ENCODE peak calls at places on chromosomes 3 and 15, in nine cellular contexts. K is H1, D is prostate gland, P is esophagus muscularis mucosa, C is breast epithelium, O is ovary, R is stomach, T is body of pancreas, G is right lobe of liver. W is an unnamed sample. For H3K4me1, the result is how much of the 10 kb centered on the place peaks cover.

GRCh38 chr3:116517308-116517707 is 72.0 kb upstream of the LSAMP start:
- DNase-seq in R (no peak), O (no peak), D (no peak), K (no peak), C (no peak), T (no peak), P (no peak), G (no peak), W (no peak)

GRCh38 chr3:175399156-175399840 is 540.2 kb downstream of the NAALADL2 start:
- DNase-seq in G (no peak), R (no peak), T (peak), D (no peak), K (no peak), C (no peak), O (no peak), P (no peak), W (no peak)

GRCh38 chr3:172201990-172202318 is 162.6 kb downstream of the FNDC3B start:
- DNase-seq in C (no peak), T (no peak), R (no peak), P (no peak), G (no peak), K (no peak), D (no peak), O (no peak), W (no peak)

GRCh38 chr3:149377408-149378111 is at the start of gene TM4SF1:
- DNase-seq in O (peak), T (peak), C (peak), R (peak), K (no peak), D (peak), G (no peak), P (no peak), W (no peak)

GRCh38 chr15:63502843-63503738 is 1.3 kb upstream of the USP3 start:
- DNase-seq in G (peak), K (no peak), T (peak), D (peak), R (peak), C (peak), P (peak), O (peak), W (peak)

GRCh38 chr3:126344380-126345041 is 12.7 kb downstream of the KLF15 start:
- DNase-seq in D (no peak), T (no peak), K (no peak), O (peak), G (peak), C (peak), R (peak), P (no peak), W (peak)

GRCh38 chr3:196414469-196414868 is 17.8 kb downstream of the UBXN7 start:
- DNase-seq in R (no peak), T (no peak), O (no peak), K (no peak), C (no peak), D (no peak), G (no peak), P (no peak), W (no peak)

GRCh38 chr15:80204231-80204630 is 47.8 kb downstream of the CTXND1 start:
- DNase-seq in C (no peak), R (no peak), K (no peak), T (no peak), G (no peak), P (peak), D (no peak), O (no peak), W (no peak)

GRCh38 chr3:114597012-114597411 is 303.2 kb downstream of the TIGIT start:
- DNase-seq in R (no peak), T (no peak), P (no peak), O (no peak), D (no peak), K (no peak), G (no peak), C (no peak), W (no peak)

GRCh38 chr15:47514251-47514652 is 203.1 kb upstream of the SEMA6D start:
- DNase-seq in G (no peak), O (no peak), D (no peak), R (no peak), T (no peak), P (no peak), C (no peak), K (no peak), W (no peak)

GRCh38 chr15:65066635-65067333 is 1.0 kb downstream of the RASL12 start:
- DNase-seq in O (peak), T (no peak), G (no peak), C (no peak), D (no peak), P (no peak), R (no peak), K (no peak), W (no peak)

GRCh38 chr15:65067645-65068416 is at the start of gene RASL12:
- DNase-seq in D (no peak), P (no peak), T (no peak), R (no peak), G (no peak), O (peak), C (no peak), K (no peak), W (no peak)

GRCh38 chr15:65068436-65068835 is 645 bp upstream of the RASL12 start:
- DNase-seq in R (no peak), G (no peak), T (no peak), O (no peak), P (no peak), K (no peak), C (no peak), D (no peak), W (no peak)

GRCh38 chr15:65066001-65066634 is 1.7 kb downstream of the RASL12 start:
- DNase-seq in G (no peak), P (no peak), C (no peak), O (no peak), T (no peak), K (no peak), D (no peak), R (no peak), W (no peak)

GRCh38 chr15:65067334-65067644 is 502 bp downstream of the RASL12 start:
- DNase-seq in D (no peak), T (no peak), C (no peak), P (no peak), G (no peak), K (no peak), R (no peak), O (no peak), W (no peak)
- H3K4me1 ChIP-seq in D (under half), T (under half), C (under half), P (half or more), G (under half), K (under half), R (half or more), O (under half), W (under half)

GRCh38 chr15:73051402-73051810 is 857 bp upstream of the NEO1 start:
- DNase-seq in D (peak), R (peak), C (peak), O (peak), G (peak), P (no peak), K (no peak), T (peak), W (peak)

GRCh38 chr15:73053398-73053723 is 1.1 kb downstream of the NEO1 start:
- DNase-seq in G (no peak), P (no peak), O (no peak), T (no peak), K (no peak), R (no peak), C (no peak), D (no peak), W (no peak)

GRCh38 chr15:73052679-73053397 is 575 bp downstream of the NEO1 start:
- DNase-seq in P (no peak), R (peak), O (peak), T (peak), G (peak), C (no peak), K (no peak), D (peak), W (peak)

GRCh38 chr15:73050561-73051297 is 1.5 kb upstream of the NEO1 start:
- DNase-seq in K (no peak), R (no peak), P (no peak), C (no peak), T (no peak), O (no peak), D (no peak), G (no peak), W (no peak)

GRCh38 chr15:73051811-73052678 is at the start of gene NEO1:
- DNase-seq in R (peak), K (peak), C (peak), T (peak), O (peak), G (peak), P (peak), D (peak), W (peak)
- TF ChIP-seq POLR2A in R (no peak), K (peak), C (no peak), T (peak), O (peak), G (peak), P (no peak), D (peak), W (no peak)

GRCh38 chr15:101583284-101583683 is 68.9 kb downstream of the TM2D3 start:
- DNase-seq in P (no peak), G (no peak), T (no peak), D (no peak), O (no peak), R (no peak), K (no peak), C (no peak), W (no peak)

GRCh38 chr15:101579766-101580165 is 72.4 kb downstream of the TM2D3 start:
- DNase-seq in O (no peak), P (no peak), C (no peak), R (no peak), K (no peak), G (no peak), T (no peak), D (no peak), W (no peak)

GRCh38 chr15:101578443-101578894 is 73.7 kb downstream of the TM2D3 start:
- DNase-seq in P (peak), T (peak), G (peak), D (peak), C (no peak), K (no peak), R (peak), O (no peak), W (no peak)
- H3K4me1 ChIP-seq in P (under half), T (under half), G (under half), D (under half), C (under half), K (under half), R (under half), O (under half), W (under half)

DNA sequence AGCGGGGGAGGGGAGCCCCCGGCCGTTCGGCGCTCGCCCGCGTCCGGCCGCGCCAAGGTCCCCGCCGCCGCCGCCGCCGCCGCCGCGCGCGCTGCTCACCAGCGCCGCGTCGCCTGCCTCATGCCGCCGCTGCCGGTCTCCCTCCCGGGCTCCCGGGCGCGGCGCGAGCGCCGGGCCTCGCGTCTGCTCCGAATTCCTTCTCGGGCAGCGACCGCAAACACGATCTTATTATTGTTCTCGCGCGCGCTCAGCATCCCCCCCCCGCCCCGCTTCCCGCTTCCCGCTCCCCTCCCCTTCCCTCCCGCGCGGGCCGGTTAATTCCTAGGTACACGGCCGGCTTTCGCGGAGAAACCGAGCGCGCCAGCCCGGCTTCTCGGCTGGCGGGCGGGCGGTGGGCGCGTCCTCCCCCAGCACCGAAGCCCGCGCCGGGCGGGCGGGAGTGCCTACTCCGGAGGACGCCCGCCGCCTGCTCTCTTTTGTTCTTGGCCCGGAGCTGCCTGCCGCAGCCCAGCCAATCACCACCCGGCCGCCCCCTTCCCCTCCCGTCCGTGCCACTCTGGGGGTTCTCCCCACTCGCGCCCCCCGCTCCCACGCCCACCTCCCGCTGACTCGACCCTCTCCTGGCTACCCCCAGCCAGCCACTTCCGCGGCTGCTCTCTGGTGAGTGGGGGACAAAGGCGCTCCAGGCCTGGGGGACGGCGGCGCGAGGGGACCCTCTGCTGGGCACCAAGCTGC is at the start of gene HDGFL3:
- DNase-seq in C (peak), O (peak), R (peak), P (no peak), G (no peak), K (no peak), T (peak), D (peak), W (peak)
- TF ChIP-seq POLR2A in C (no peak), O (no peak), R (no peak), P (no peak), G (no peak), K (peak), T (peak), D (peak), W (no peak)

DNA sequence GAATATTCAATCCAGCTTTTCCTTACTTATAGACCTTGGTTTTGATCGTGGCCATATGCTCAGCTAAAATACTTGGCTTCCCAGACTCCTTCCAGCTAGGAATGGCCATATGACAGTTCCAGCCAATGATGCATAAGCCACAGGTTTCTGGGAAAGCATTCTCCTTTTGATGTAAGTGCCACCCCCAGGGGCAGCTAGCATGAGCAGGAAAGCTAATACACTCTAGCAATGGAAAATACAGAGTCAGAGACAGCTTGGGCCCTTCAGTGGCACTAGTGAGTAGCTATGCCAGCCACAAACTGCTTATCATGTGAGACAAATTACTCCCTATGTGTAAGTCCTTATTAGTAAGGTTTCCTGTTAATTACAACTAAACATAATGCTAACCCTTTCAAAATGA is 26.7 kb downstream of the TBC1D2B start:
- DNase-seq in D (no peak), T (no peak), K (no peak), R (no peak), C (no peak), O (no peak), P (no peak), G (no peak), W (no peak)
- H3K4me1 ChIP-seq in D (under half), T (half or more), K (under half), R (half or more), C (under half), O (under half), P (half or more), G (under half), W (half or more)

DNA sequence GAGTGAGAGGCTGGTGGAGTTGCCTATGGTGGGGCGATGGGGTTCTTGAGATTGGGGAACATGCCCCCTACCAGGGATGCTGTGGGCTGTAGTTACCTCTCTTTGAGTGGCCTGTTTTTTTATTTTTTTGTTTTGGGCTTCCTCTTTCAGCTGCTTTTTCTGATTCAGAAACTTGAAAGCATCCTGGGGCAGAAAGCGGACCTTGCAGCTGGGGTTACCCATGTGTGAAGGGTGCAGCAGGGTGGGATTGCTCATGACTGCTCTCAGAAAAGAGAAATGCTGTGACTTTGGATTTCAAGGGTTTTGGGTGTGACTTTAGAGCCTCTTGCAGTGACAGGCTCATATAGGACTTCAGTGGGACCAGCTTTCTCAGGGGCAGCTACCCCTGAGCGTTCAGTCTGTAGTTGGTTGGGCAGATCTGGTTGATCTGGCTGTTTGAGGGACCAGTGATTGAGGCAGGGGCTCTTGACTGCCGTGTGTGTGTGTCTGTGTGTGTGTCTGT is 1.8 kb downstream of the LIMD1 start:
- DNase-seq in C (no peak), T (no peak), D (no peak), K (no peak), G (no peak), P (no peak), O (no peak), R (no peak), W (no peak)
- TF ChIP-seq POLR2A in C (no peak), T (no peak), D (no peak), K (no peak), G (no peak), P (no peak), O (no peak), R (no peak), W (no peak)

DNA sequence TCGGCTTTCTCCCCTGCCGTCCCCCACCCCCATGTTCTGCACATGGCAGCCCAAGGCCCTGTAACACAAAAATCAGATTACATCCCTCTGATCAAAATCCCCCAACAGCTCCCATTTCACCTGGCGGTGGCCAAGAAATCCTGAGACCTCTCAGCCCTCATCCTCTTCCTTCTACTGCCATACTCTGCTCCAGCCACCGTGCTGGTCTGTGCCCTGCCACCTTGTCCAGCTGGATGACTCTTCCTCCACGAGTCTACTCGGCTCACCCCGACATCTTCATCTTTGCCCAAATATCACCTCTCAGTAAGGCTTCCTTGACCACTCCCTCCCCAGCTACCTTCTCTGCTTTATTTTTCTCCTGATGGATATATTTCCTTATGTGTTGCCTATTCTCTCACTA is 3.1 kb downstream of the CCDC51 start:
- DNase-seq in O (no peak), G (no peak), P (no peak), C (no peak), K (no peak), R (no peak), T (no peak), D (no peak), W (no peak)
- H3K4me1 ChIP-seq in O (under half), G (under half), P (half or more), C (under half), K (under half), R (under half), T (under half), D (under half), W (half or more)